ENCODE peak calls at places on chromosomes 4 and X, in five cellular contexts. P is ELR; F is caudate nucleus; W is stimulated activated CD4-positive, alpha-beta T cell treated with anti-CD3 and anti-CD28 coated beads, Interleukin-1b, Interleukin-23, amount 100 ng/mL, for 24 hours; J is Right ventricle myocardium superior. Q is an unnamed sample.

GRCh38 chr4:108166441-108167315 is 2.1 kb downstream of the LEF1 start:
- DNase-seq in P (peak; percentile 45), F (no peak), W (peak; percentile 67), J (no peak), Q (no peak)

GRCh38 chr4:73245955-73246354 is 12.6 kb downstream of the ANKRD17 start:
- DNase-seq in P (no peak), F (no peak), W (no peak), J (no peak), Q (no peak)

GRCh38 chr4:169249214-169249973 is 21.4 kb downstream of the SH3RF1 start:
- DNase-seq in P (peak; percentile 52), F (no peak), W (no peak), J (no peak), Q (no peak)

GRCh38 chr4:154877110-154877760 is 96.2 kb downstream of the RBM46 start:
- DNase-seq in P (peak; percentile 15), F (no peak), W (no peak), J (no peak), Q (no peak)

GRCh38 chr4:183099537-183100297 is 660 bp downstream of the WWC2 start:
- DNase-seq in P (peak; percentile 57), F (no peak), W (peak; percentile 1), J (peak; percentile 56), Q (no peak)

GRCh38 chrX:102727761-102728160 is 7.2 kb downstream of the GPRASP3 start:
- DNase-seq in P (no peak), F (no peak), W (no peak), J (no peak), Q (no peak)

GRCh38 chr4:55178226-55179005 is 53.0 kb upstream of the KDR start:
- DNase-seq in P (no peak), F (no peak), W (no peak), J (no peak), Q (no peak)

GRCh38 chr4:139084425-139085093 is 69.0 kb downstream of the NOCT start:
- DNase-seq in P (peak; percentile 91), F (no peak), W (no peak), J (no peak), Q (no peak)

GRCh38 chrX:11381464-11381863 is 88.3 kb downstream of the AMELX start:
- DNase-seq in P (peak; percentile 68), F (no peak), W (no peak), J (no peak), Q (no peak)

GRCh38 chr4:78747328-78747946 is 28.7 kb upstream of the BMP2K start:
- DNase-seq in P (peak; percentile 40), F (no peak), W (no peak), J (no peak), Q (no peak)

GRCh38 chrX:47859686-47860085 is 23.0 kb downstream of the ZNF81 start:
- DNase-seq in P (no peak), F (no peak), W (no peak), J (no peak), Q (no peak)

GRCh38 chrX:145729635-145730034 is 88.0 kb upstream of the SLITRK2 start:
- DNase-seq in P (no peak), F (peak; percentile 4), W (no peak), J (no peak), Q (no peak)

Q was measured in esophagus muscularis mucosa.